ENCODE peak calls at places on chromosomes 4 and X, in nine cellular contexts. E is testis; D is HL-60; V is CD4-positive, alpha-beta memory T cell; Q is CD4-positive, alpha-beta T cell; T is heart left ventricle; H is HCT116; J is neural progenitor cell; B is CD8-positive, alpha-beta memory T cell. W is an unnamed sample.

GRCh38 chr4:37889849-37890500 is 909 bp upstream of the TBC1D1 start:
- DNase-seq in Q (no peak), D (no peak), T (peak), B (no peak), H (no peak), E (peak), J (peak), V (no peak), W (peak)

GRCh38 chr4:8144359-8144758 is 14.3 kb downstream of the ABLIM2 start:
- DNase-seq in V (no peak), H (no peak), Q (no peak), D (no peak), E (peak), B (no peak), J (peak), T (no peak), W (peak)

GRCh38 chr4:25552580-25553271 is 102.9 kb upstream of the SLC34A2 start:
- DNase-seq in B (no peak), Q (no peak), T (no peak), V (no peak), H (no peak), J (no peak), D (no peak), E (peak), W (no peak)

GRCh38 chr4:24470681-24471622 is 113.4 kb downstream of the DHX15 start:
- DNase-seq in H (no peak), B (no peak), D (peak), T (peak), Q (no peak), E (peak), V (peak), J (peak), W (peak)

GRCh38 chr4:2259541-2260267 is 2.2 kb downstream of the MXD4 start:
- DNase-seq in V (no peak), B (no peak), H (no peak), D (no peak), E (peak), Q (peak), T (peak), J (no peak), W (peak)

GRCh38 chrX:152637649-152638442 is at the start of gene GABRQ:
- DNase-seq in H (peak), V (no peak), D (no peak), T (peak), B (no peak), Q (no peak), E (peak), J (peak), W (peak)

GRCh38 chrX:281166-281999 is at the start of gene PLCXD1:
- DNase-seq in J (peak), H (no peak), D (peak), B (no peak), E (peak), T (peak), Q (peak), V (no peak), W (peak)

GRCh38 chrX:38811515-38812239 is 10.4 kb downstream of the MID1IP1 start:
- DNase-seq in E (no peak), T (no peak), V (peak), B (peak), J (no peak), H (no peak), Q (no peak), D (no peak), W (no peak)

GRCh38 chrX:9913041-9913440 is 54.1 kb upstream of the CLDN34 start:
- DNase-seq in E (no peak), Q (no peak), D (no peak), V (no peak), T (no peak), B (no peak), J (no peak), H (no peak), W (no peak)

GRCh38 chr4:152154433-152154832 is 381.5 kb downstream of the FBXW7 start:
- DNase-seq in Q (no peak), E (no peak), D (no peak), T (no peak), H (no peak), V (no peak), J (no peak), B (no peak), W (no peak)

DNA sequence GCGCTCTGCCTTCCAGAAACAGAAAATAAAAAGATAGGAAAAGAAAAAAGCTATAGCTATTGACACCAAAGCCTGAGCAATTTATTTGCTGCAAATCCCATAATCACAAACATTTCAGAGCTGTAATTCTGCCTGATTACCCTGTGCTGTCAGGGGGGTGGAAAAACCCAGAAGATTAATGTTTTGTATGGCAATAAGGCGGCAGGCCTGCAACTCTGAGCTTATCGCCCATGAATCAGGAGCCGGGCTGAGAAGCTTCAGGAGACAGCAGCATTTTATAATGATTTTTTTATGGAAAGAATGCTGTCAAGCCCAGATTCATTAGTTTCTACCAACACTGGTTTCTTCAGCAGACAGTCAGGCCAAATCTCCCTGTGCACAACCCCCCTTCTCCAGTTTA is 82.6 kb upstream of the TMEM164 start:
- DNase-seq in E (no peak), H (no peak), J (no peak), T (no peak), B (no peak), Q (no peak), V (no peak), D (no peak), W (no peak)
- H3K27ac ChIP-seq in E (no peak), H (no peak), J (no peak), T (no peak), B (no peak), Q (no peak), V (no peak), D (no peak), W (no peak)

GRCh38 chr4:127783971-127784519 is 1.9 kb downstream of the HSPA4L start:
- DNase-seq in T (no peak), Q (no peak), B (no peak), J (no peak), E (no peak), D (no peak), V (no peak), H (no peak), W (no peak)
- H3K27ac ChIP-seq in T (no peak), Q (no peak), B (peak), J (no peak), E (peak), D (no peak), V (no peak), H (no peak), W (peak)

GRCh38 chr4:113587156-113587555 is 174.4 kb downstream of the CAMK2D start:
- DNase-seq in H (no peak), J (no peak), B (no peak), T (no peak), V (no peak), E (no peak), Q (no peak), D (no peak), W (no peak)

GRCh38 chr4:113587640-113588275 is 173.8 kb downstream of the CAMK2D start:
- DNase-seq in H (no peak), B (no peak), Q (no peak), V (no peak), E (no peak), T (no peak), J (no peak), D (no peak), W (no peak)

GRCh38 chr4:113582737-113583136 is 178.8 kb downstream of the CAMK2D start:
- DNase-seq in V (no peak), J (no peak), Q (no peak), E (no peak), H (no peak), B (no peak), D (no peak), T (peak), W (peak)

GRCh38 chr4:113586072-113586471 is 175.5 kb downstream of the CAMK2D start:
- DNase-seq in B (no peak), J (no peak), E (no peak), T (no peak), H (no peak), D (no peak), V (no peak), Q (no peak), W (no peak)

GRCh38 chr4:113584407-113585150 is 177.0 kb downstream of the CAMK2D start:
- DNase-seq in T (no peak), Q (no peak), H (peak), V (no peak), B (no peak), E (no peak), J (peak), D (no peak), W (no peak)
- H3K27ac ChIP-seq in T (peak), Q (no peak), H (peak), V (no peak), B (no peak), E (no peak), J (peak), D (no peak), W (peak)

DNA sequence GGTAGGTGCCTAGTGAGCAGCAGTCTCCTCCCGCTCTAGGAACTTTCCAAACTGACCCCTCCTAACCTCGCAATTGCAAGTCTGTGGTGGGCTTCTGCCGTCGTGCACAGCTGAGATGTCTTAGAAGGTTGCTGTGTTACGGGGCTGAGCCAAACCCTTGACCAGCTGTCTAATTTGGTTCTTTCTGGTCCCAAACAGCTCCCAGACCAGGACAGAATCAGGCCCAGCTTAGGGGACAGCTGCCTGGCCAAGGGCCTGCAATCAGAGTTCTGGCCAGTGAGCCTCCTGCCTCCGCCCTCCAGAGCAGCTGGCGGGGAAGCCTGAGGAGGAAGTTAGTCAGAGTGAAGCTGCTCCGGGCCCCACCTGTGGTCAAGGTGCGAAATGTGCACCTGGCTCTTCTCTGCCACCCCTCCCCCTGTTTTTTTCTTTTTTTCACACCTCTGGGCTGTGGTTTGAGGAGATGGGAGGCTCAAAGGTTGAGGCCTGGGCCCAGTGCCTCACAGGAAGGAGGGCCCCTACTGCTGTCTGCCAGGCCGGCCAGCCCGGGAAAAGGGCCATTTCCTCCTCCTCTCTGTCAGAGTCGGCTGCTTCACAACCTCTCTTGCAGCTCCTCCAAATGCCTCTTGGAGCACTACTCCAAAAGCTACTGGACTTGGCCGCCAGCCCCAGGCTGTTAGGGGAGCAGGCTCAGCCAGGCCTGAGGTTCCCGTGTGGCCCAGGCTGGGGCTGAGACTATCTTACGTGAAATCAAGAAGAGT is 4.2 kb upstream of the CXCR3 start:
- DNase-seq in B (peak), E (peak), J (peak), D (peak), H (peak), V (peak), T (peak), Q (peak), W (peak)
- H3K27ac ChIP-seq in B (peak), E (peak), J (no peak), D (peak), H (peak), V (peak), T (peak), Q (peak), W (peak)

DNA sequence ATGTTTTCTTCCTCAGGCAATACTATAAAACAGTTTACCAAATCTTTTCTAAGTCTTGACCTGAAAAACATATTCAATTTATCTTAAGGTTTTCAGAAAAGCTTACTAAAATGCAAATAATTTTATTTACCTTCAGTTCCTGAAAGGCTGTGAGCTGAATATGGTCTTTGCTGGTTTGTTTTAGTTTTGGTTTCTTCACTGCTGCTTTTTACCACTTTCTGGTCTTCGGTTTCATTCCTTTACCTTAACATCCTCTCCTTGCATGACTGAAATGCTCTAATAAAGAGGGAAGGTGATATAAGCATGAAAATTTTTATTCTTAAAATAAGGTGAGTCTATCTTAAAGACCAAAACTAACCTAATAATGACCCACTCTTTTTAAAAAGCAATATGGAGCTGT is 97.1 kb upstream of the NRK start:
- DNase-seq in Q (no peak), T (no peak), B (no peak), D (no peak), H (no peak), E (no peak), V (no peak), J (no peak), W (no peak)
- H3K27ac ChIP-seq in Q (no peak), T (no peak), B (no peak), D (no peak), H (no peak), E (no peak), V (no peak), J (no peak), W (no peak)

GRCh38 chrX:68588653-68589371 is 58.7 kb upstream of the STARD8 start:
- DNase-seq in D (no peak), J (no peak), B (no peak), H (no peak), V (no peak), T (no peak), Q (no peak), E (no peak), W (no peak)
- H3K27ac ChIP-seq in D (no peak), J (no peak), B (no peak), H (no peak), V (no peak), T (no peak), Q (no peak), E (no peak), W (no peak)

GRCh38 chr4:41438564-41438963 is 99.4 kb upstream of the LIMCH1 start:
- DNase-seq in E (no peak), B (no peak), J (no peak), T (no peak), D (no peak), H (no peak), V (no peak), Q (no peak), W (no peak)

GRCh38 chr4:41436365-41437263 is 101.3 kb upstream of the LIMCH1 start:
- DNase-seq in H (no peak), V (no peak), B (no peak), E (no peak), J (no peak), Q (no peak), T (no peak), D (no peak), W (no peak)

GRCh38 chr4:41435509-41435908 is 102.4 kb upstream of the LIMCH1 start:
- DNase-seq in E (no peak), Q (no peak), H (no peak), D (no peak), V (no peak), J (no peak), T (no peak), B (no peak), W (no peak)

GRCh38 chr4:41433361-41433760 is 104.6 kb upstream of the LIMCH1 start:
- DNase-seq in V (no peak), B (no peak), E (no peak), J (no peak), H (no peak), Q (no peak), D (no peak), T (no peak), W (no peak)

GRCh38 chr4:41437264-41437566 is 100.7 kb upstream of the LIMCH1 start:
- DNase-seq in E (no peak), H (no peak), Q (no peak), D (no peak), J (peak), B (no peak), T (no peak), V (no peak), W (no peak)
- H3K27ac ChIP-seq in E (no peak), H (no peak), Q (no peak), D (no peak), J (no peak), B (no peak), T (peak), V (no peak), W (peak)

GRCh38 chr4:86892639-86892965 is 380 bp upstream of the C4orf36 start:
- DNase-seq in E (no peak), J (no peak), H (no peak), Q (no peak), T (no peak), D (no peak), B (no peak), V (no peak), W (no peak)
- H3K27ac ChIP-seq in E (peak), J (peak), H (peak), Q (no peak), T (no peak), D (no peak), B (no peak), V (no peak), W (peak)

DNA sequence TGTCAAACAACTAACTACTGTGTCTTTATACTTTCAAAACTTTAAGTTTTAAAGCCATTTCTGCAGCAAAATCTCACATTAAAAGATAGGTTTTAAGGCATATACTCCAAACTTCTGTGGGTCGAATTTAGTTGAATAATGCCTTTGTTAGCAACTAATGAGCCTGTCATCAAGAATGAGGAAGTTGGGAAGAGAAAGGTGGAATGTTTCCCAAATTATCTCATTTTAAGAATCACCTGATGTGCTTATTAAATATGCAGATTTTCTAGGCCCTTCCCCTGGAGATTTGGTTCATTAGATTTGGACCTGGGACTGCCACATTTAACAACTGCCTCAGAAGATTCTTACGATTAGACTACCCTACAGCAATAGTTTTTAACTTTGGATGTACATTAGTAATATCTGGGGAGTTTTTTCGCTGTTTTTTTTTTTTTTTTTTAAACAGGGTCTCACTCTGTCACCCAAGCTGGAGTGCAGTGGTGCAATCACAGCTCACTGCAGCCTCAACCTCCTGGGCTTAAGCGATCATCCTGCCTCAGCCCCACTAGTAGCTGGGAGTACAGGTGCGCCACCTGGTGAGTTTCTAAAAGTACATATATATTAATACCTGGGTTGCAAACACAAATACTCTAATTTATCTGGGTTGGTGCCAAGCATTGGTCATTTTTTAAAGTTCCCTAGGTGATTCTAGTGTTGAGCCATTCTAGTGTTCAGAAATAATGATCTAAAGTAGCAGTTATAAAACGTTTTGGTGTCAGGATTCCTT is 16.1 kb upstream of the TASL start:
- DNase-seq in Q (peak), T (no peak), V (peak), J (no peak), E (no peak), B (no peak), D (peak), H (peak), W (no peak)
- H3K27ac ChIP-seq in Q (no peak), T (no peak), V (no peak), J (no peak), E (no peak), B (no peak), D (peak), H (no peak), W (no peak)

W was measured in left ventricle myocardium inferior.